ENCODE peak calls at places on chromosomes 5 and 9, in five cellular contexts. R, J, T, H and E are unnamed samples. For H3K9me2 and H3K27me3, the result is how much of the 10 kb centered on the place peaks cover.

GRCh38 chr9:15755660-15756059 is 202.8 kb downstream of the CCDC171 start:
- DNase-seq in J (no peak), R (no peak), T (no peak), H (no peak), E (no peak)

GRCh38 chr5:96978812-96979449 is 43.1 kb downstream of the LNPEP start:
- DNase-seq in J (no peak), H (no peak), T (no peak), R (no peak), E (no peak)

GRCh38 chr9:136754059-136754572 is 3.9 kb downstream of the LCN8 start:
- DNase-seq in H (no peak), R (no peak), J (no peak), T (no peak), E (no peak)

GRCh38 chr5:34913072-34913471 is 2.2 kb downstream of the RAD1 start:
- DNase-seq in H (no peak), R (no peak), T (peak), J (no peak), E (no peak)

GRCh38 chr5:130110333-130110732 is 206.1 kb downstream of the CHSY3 start:
- DNase-seq in R (no peak), H (no peak), T (no peak), J (no peak), E (no peak)

GRCh38 chr5:139882961-139883539 is 87.4 kb downstream of the PSD2 start:
- DNase-seq in R (no peak), J (no peak), H (no peak), T (no peak), E (no peak)

GRCh38 chr9:21853414-21853813 is 51.0 kb downstream of the MTAP start:
- DNase-seq in R (no peak), H (no peak), T (no peak), J (peak), E (no peak)

GRCh38 chr9:85469041-85469440 is 272.7 kb downstream of the AGTPBP1 start:
- DNase-seq in R (no peak), T (no peak), H (no peak), J (no peak), E (no peak)

GRCh38 chr5:140468188-140468587 is 66.6 kb downstream of the ANKHD1 start:
- DNase-seq in T (peak), R (no peak), H (no peak), J (no peak), E (no peak)

GRCh38 chr9:38284768-38285080 is 107.8 kb upstream of the ALDH1B1 start:
- DNase-seq in J (no peak), H (no peak), R (peak), T (no peak), E (no peak)

GRCh38 chr9:108442604-108443277 is 413.0 kb downstream of the ACTL7B start:
- DNase-seq in T (no peak), R (no peak), H (no peak), J (no peak), E (no peak)

GRCh38 chr5:172005708-172006377 is 595 bp downstream of the FBXW11 start:
- DNase-seq in R (peak), T (peak), J (no peak), H (no peak), E (peak)

GRCh38 chr9:121282309-121283071 is 14.5 kb downstream of the GSN start:
- DNase-seq in J (peak), T (peak), R (no peak), H (peak), E (no peak)

GRCh38 chr5:14246350-14247053 is 103.4 kb downstream of the TRIO start:
- DNase-seq in R (no peak), H (no peak), J (no peak), T (no peak), E (no peak)

GRCh38 chr9:95494416-95495371 is 22.1 kb downstream of the PTCH1 start:
- DNase-seq in J (peak), H (no peak), T (peak), R (peak), E (peak)

GRCh38 chr9:16673171-16673570 is 197.3 kb downstream of the BNC2 start:
- DNase-seq in R (no peak), H (no peak), T (peak), J (no peak), E (peak)

GRCh38 chr5:154779105-154779504 is 23.9 kb downstream of the LARP1 start:
- DNase-seq in H (peak), R (no peak), J (peak), T (peak), E (no peak)

GRCh38 chr5:43085453-43085852 is 35.3 kb upstream of the ZNF131 start:
- DNase-seq in J (no peak), T (no peak), R (no peak), H (no peak), E (no peak)

GRCh38 chr9:126947529-126947928 is 32.9 kb downstream of the RALGPS1 start:
- DNase-seq in T (no peak), R (peak), H (peak), J (peak), E (no peak)

GRCh38 chr5:88824892-88825781 is 57.8 kb downstream of the MEF2C start:
- DNase-seq in H (no peak), T (peak), R (no peak), J (peak), E (peak)

GRCh38 chr5:141814064-141814982 is 63.9 kb downstream of the PCDH1 start:
- DNase-seq in H (no peak), T (peak), R (peak), J (peak), E (peak)

GRCh38 chr5:135434591-135435466 is 12.3 kb downstream of the DCANP1 start:
- DNase-seq in T (peak), R (no peak), H (no peak), J (no peak), E (no peak)

GRCh38 chr9:2127486-2127885 is 112.3 kb downstream of the SMARCA2 start:
- DNase-seq in H (no peak), J (no peak), R (no peak), T (peak), E (no peak)

GRCh38 chr5:115460476-115460875 is 84.1 kb downstream of the FEM1C start:
- DNase-seq in H (peak), J (peak), T (peak), R (no peak), E (no peak)

GRCh38 chr5:57494104-57495098 is 11.8 kb upstream of the ACTBL2 start:
- DNase-seq in T (peak), R (no peak), J (peak), H (peak), E (no peak)

GRCh38 chr5:147050172-147050571 is 171.6 kb upstream of the PPP2R2B start:
- DNase-seq in J (no peak), R (no peak), T (no peak), H (no peak), E (no peak)

GRCh38 chr5:147044868-147045267 is 166.3 kb upstream of the PPP2R2B start:
- DNase-seq in T (no peak), J (no peak), R (no peak), H (no peak), E (no peak)

GRCh38 chr5:147046226-147046625 is 167.7 kb upstream of the PPP2R2B start:
- DNase-seq in R (no peak), H (no peak), J (no peak), T (no peak), E (no peak)

GRCh38 chr5:147051193-147051592 is 172.6 kb upstream of the PPP2R2B start:
- DNase-seq in T (peak), R (no peak), H (no peak), J (peak), E (no peak)

DNA sequence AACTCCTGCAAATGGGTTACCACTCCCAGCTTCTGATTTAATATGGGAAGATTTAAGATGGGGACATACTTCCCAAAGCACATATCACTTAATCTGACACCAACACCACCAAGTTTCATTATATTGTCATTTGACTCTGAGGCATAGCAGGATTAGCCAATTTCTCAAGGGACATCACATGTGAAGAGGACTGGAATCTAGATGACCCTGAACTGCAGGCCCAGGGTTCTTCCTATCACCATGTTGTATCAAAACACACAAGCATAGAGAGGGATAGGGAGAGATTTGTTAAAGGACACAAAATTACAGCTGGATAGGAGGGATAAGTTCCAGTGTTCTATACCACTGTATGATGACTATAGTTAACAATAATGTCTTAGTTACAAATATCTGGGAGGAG is 168.3 kb upstream of the PPP2R2B start:
- DNase-seq in R (no peak), T (no peak), H (no peak), J (no peak), E (no peak)
- H3K9me2 ChIP-seq in R (under half), T (under half), H (under half), J (under half), E (under half)

DNA sequence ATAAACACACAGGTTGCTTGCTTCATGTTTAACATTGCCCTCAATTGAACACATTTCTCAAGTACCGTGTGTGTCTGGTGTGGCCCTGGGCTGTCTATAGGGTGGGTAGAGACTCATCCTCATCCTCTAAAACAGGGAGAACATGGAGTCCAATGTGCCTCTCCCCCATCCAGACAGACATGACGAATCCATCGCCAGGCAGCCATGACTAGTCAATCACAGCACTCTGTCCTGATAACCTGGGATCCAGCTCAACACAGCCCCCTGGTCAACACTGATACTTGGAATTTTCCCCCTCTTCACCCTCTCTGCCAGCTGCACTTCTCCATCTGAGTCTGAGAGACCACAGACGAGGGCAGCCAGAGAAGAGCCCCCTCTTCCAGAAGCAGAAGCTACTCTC is 10.7 kb upstream of the NTNG2 start:
- DNase-seq in H (no peak), T (no peak), J (no peak), R (no peak), E (no peak)
- H3K27me3 ChIP-seq in H (half or more), T (half or more), J (under half), R (under half), E (under half)

DNA sequence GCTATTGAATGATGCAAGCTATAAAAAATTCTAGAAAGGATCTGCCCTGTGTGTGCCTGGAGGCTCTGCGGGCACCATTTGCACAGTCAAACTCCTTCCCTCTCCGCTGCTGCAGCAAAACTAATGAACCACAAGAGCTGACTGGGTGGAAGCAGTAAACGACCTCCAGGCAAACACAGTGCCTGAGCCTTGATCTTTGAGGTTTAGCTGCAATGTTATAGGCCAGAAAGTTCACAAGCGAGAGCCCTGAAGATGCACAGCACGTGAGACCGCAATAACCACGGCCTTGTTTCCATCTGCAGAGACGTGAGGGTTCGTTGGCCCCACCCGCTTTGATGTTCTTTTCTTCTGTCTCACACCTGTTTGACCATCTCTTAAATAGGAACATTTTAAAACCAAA is 69.2 kb upstream of the S1PR3 start:
- DNase-seq in T (no peak), H (no peak), R (no peak), J (no peak), E (no peak)
- H3K9me2 ChIP-seq in T (under half), H (under half), R (under half), J (under half), E (under half)

GRCh38 chr5:95712347-95712958 is 18.7 kb upstream of the RHOBTB3 start:
- DNase-seq in R (peak), J (peak), H (peak), T (peak), E (no peak)
- H3K27me3 ChIP-seq in R (under half), J (under half), H (under half), T (under half), E (under half)

DNA sequence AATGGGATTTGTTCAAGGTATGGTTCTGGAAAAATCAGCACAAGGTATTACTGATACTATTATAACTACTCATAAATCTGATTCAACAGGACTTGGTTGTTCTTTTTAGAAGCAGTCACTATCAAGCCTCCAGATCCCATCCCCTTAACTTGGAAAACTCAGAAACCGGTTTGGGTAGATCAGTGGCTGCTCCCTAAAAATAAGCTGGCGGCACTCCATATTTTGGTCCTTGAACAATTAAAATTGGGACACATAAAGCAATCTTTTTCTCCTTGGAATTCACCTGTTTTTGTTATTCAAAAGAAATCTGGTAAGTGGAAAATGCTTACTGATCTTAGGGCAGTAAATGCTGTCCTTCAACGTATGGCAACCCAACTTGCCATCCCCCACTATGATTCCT is 104.2 kb downstream of the SYK start:
- DNase-seq in R (no peak), J (no peak), H (no peak), T (no peak), E (no peak)
- H3K9me2 ChIP-seq in R (under half), J (under half), H (under half), T (under half), E (under half)

DNA sequence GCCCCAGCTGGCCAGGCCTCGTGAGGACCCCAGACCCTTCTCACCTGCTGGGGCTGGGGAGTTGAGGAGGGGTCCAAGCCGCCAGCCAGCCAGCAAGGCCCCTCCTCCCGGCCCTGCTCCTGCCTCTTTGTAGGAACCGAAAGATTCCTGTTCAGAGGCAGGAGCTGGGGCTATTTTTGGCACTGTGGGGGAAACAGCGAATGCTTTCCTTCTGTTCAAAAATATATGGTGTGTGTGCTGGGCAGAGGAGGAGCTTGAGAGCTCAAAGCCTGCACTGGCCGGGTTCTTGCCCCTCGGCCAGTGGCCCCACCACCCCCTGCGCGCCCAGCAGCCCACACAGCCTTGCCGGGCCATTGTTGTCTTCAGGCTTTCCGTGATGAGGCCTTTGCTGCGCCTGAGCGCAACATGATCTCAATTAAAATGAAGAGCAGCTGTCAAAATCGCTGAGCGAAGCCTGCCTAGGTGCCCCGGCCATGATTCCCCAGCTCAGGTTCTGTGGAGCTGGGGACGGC is 13.3 kb downstream of the NCS1 start:
- DNase-seq in T (no peak), H (no peak), J (no peak), R (no peak), E (no peak)
- H3K27me3 ChIP-seq in T (under half), H (under half), J (under half), R (under half), E (under half)